ENCODE peak calls at places on chromosome 3, in five cellular contexts. R is fibroblast of lung, F is psoas muscle, M is Peyer's patch, G is Panc1. N is an unnamed sample. For H3K4me1, the result is how much of the 10 kb centered on the place peaks cover.

GRCh38 chr3:73530030-73530411 is 94.7 kb downstream of the PDZRN3 start:
- DNase-seq in R (peak), F (no peak), M (no peak), G (no peak), N (peak)

GRCh38 chr3:72628065-72628464 is 220.2 kb downstream of the SHQ1 start:
- DNase-seq in R (no peak), F (no peak), M (no peak), G (no peak), N (no peak)

GRCh38 chr3:101813817-101814440 is 34.9 kb downstream of the NXPE3 start:
- DNase-seq in R (peak), F (no peak), M (no peak), G (no peak), N (peak)

GRCh38 chr3:133042778-133043177 is 4.6 kb downstream of the TMEM108 start:
- DNase-seq in R (peak), F (no peak), M (no peak), G (no peak), N (no peak)

GRCh38 chr3:180036092-180036677 is 552 bp downstream of the PEX5L start:
- DNase-seq in R (no peak), F (no peak), M (no peak), G (no peak), N (no peak)

GRCh38 chr3:149936812-149937230 is 33.9 kb downstream of the PFN2 start:
- DNase-seq in R (peak), F (no peak), M (no peak), G (peak), N (peak)

GRCh38 chr3:97658670-97659285 is 105.8 kb upstream of the ARL6 start:
- DNase-seq in R (peak), F (no peak), M (no peak), G (peak), N (peak)

GRCh38 chr3:13019243-13019701 is 54.0 kb downstream of the IQSEC1 start:
- DNase-seq in R (peak), F (peak), M (peak), G (no peak), N (peak)

GRCh38 chr3:185250247-185250646 is 3.6 kb downstream of the EHHADH start:
- DNase-seq in R (no peak), F (no peak), M (no peak), G (no peak), N (no peak)

GRCh38 chr3:67045711-67046465 is 47.8 kb downstream of the KBTBD8 start:
- DNase-seq in R (no peak), F (no peak), M (no peak), G (no peak), N (no peak)

GRCh38 chr3:67048716-67049076 is 50.6 kb downstream of the KBTBD8 start:
- DNase-seq in R (no peak), F (no peak), M (no peak), G (no peak), N (no peak)

GRCh38 chr3:67044295-67044694 is 46.2 kb downstream of the KBTBD8 start:
- DNase-seq in R (peak), F (no peak), M (no peak), G (no peak), N (no peak)

GRCh38 chr3:67048067-67048715 is 50.1 kb downstream of the KBTBD8 start:
- DNase-seq in R (no peak), F (no peak), M (no peak), G (no peak), N (no peak)

DNA sequence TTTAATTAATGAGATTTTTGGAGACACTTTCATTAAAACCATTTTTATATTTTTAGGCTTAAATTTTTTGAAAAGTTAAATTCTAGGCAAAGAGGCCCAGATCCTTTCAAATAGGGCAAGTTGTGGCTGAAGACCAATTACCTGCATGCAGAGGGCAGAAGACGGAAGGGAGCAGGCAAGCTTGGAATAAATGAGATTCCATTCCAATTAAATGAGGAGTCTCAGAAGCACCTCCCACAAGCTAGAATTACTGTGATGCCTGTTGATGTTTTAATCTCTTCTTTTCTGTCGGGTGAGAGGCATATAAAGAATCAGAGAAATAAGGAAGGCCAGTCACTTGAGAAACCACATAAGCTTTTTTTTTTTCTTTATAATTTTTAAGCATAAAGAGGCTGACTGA is 46.8 kb downstream of the KBTBD8 start:
- DNase-seq in R (no peak), F (no peak), M (no peak), G (no peak), N (no peak)
- H3K4me1 ChIP-seq in R (under half), F (under half), M (under half), G (under half), N (under half)

GRCh38 chr3:128279594-128279880 is 126.3 kb downstream of the EEFSEC start:
- DNase-seq in R (no peak), F (no peak), M (no peak), G (no peak), N (no peak)

GRCh38 chr3:128278761-128279593 is 125.7 kb downstream of the EEFSEC start:
- DNase-seq in R (peak), F (peak), M (no peak), G (no peak), N (peak)

GRCh38 chr3:128282392-128283196 is 129.3 kb downstream of the EEFSEC start:
- DNase-seq in R (peak), F (peak), M (no peak), G (no peak), N (no peak)

GRCh38 chr3:128281461-128282367 is 128.4 kb downstream of the EEFSEC start:
- DNase-seq in R (no peak), F (no peak), M (no peak), G (no peak), N (no peak)

GRCh38 chr3:128280466-128281455 is 127.5 kb downstream of the EEFSEC start:
- DNase-seq in R (no peak), F (no peak), M (no peak), G (no peak), N (no peak)
- H3K4me3 ChIP-seq in R (no peak), F (no peak), M (no peak), G (no peak), N (no peak)

GRCh38 chr3:177978948-177979347 is 557.3 kb upstream of the KCNMB2 start:
- DNase-seq in R (peak), F (no peak), M (no peak), G (no peak), N (no peak)
- H3K4me1 ChIP-seq in R (under half), F (under half), M (under half), G (under half), N (under half)

GRCh38 chr3:183349421-183350157 is 78.8 kb downstream of the MCF2L2 start:
- DNase-seq in R (no peak), F (no peak), M (no peak), G (no peak), N (no peak)
- H3K4me3 ChIP-seq in R (no peak), F (no peak), M (no peak), G (no peak), N (no peak)